ENCODE peak calls at places on chromosomes 6 and 20, in seven cellular contexts. H is OCI-LY7; K is heart left ventricle; L is osteoblast; A is adrenal gland; D is CD8-positive, alpha-beta memory T cell; Y is dorsolateral prefrontal cortex. N is an unnamed sample.
A peak's percentile ranks its signal among the peaks of the same experiment; 100 is the strongest.

GRCh38 chr6:25181923-25182322 is 97.3 kb upstream of the CARMIL1 start:
- DNase-seq in H (no peak), K (no peak), L (no peak), A (no peak), D (no peak), Y (no peak), N (peak; percentile 36)

GRCh38 chr20:19977373-19977770 is 39.8 kb upstream of the NAA20 start:
- DNase-seq in H (no peak), K (no peak), L (no peak), A (peak; percentile 48), D (no peak), Y (no peak), N (peak; percentile 27)

GRCh38 chr6:131215212-131215611 is 79.9 kb downstream of the AKAP7 start:
- DNase-seq in H (no peak), K (no peak), L (no peak), A (peak; percentile 59), D (no peak), Y (no peak), N (no peak)

GRCh38 chr6:159013229-159013628 is 13.2 kb upstream of the RSPH3 start:
- DNase-seq in H (peak; percentile 39), K (no peak), L (no peak), A (no peak), D (no peak), Y (no peak), N (no peak)

GRCh38 chr6:1952726-1953360 is 292.6 kb downstream of the GMDS start:
- DNase-seq in H (no peak), K (no peak), L (peak; percentile 76), A (no peak), D (no peak), Y (no peak), N (peak; percentile 99)

GRCh38 chr6:34834789-34835518 is 43.1 kb downstream of the BLTP3A start:
- DNase-seq in H (no peak), K (no peak), L (peak; percentile 52), A (no peak), D (no peak), Y (no peak), N (peak; percentile 88)

GRCh38 chr20:59636791-59637370 is 32.5 kb downstream of the PHACTR3 start:
- DNase-seq in H (no peak), K (no peak), L (no peak), A (peak; percentile 27), D (no peak), Y (no peak), N (no peak)

GRCh38 chr6:142301421-142302391 is at the start of gene ADGRG6:
- DNase-seq in H (no peak), K (peak; percentile 69), L (peak; percentile 77), A (no peak), D (peak; percentile 7), Y (peak; percentile 10), N (peak; percentile 66)

GRCh38 chr20:20267685-20268429 is 100.0 kb upstream of the INSM1 start:
- DNase-seq in H (no peak), K (no peak), L (no peak), A (no peak), D (no peak), Y (no peak), N (no peak)

GRCh38 chr6:113344969-113345368 is 512.2 kb upstream of the MARCKS start:
- DNase-seq in H (no peak), K (no peak), L (peak; percentile 58), A (no peak), D (no peak), Y (no peak), N (no peak)

GRCh38 chr20:59701236-59701635 is 96.9 kb downstream of the PHACTR3 start:
- DNase-seq in H (no peak), K (no peak), L (no peak), A (no peak), D (no peak), Y (no peak), N (no peak)

GRCh38 chr6:167350322-167350721 is 25.4 kb downstream of the TTLL2 start:
- DNase-seq in H (no peak), K (no peak), L (no peak), A (no peak), D (no peak), Y (no peak), N (no peak)

GRCh38 chr20:57142667-57143066 is 123.8 kb downstream of the BMP7 start:
- DNase-seq in H (no peak), K (no peak), L (no peak), A (no peak), D (no peak), Y (no peak), N (no peak)

GRCh38 chr20:11726021-11726420 is 191.7 kb upstream of the BTBD3 start:
- DNase-seq in H (no peak), K (no peak), L (no peak), A (no peak), D (no peak), Y (no peak), N (no peak)

GRCh38 chr6:56751604-56752003 is 108.9 kb upstream of the DST start:
- DNase-seq in H (no peak), K (no peak), L (no peak), A (no peak), D (no peak), Y (no peak), N (no peak)

GRCh38 chr20:16444056-16444777 is 129.0 kb downstream of the KIF16B start:
- DNase-seq in H (no peak), K (no peak), L (no peak), A (no peak), D (no peak), Y (no peak), N (no peak)

GRCh38 chr6:45801471-45802289 is 214.0 kb downstream of the CLIC5 start:
- DNase-seq in H (no peak), K (no peak), L (no peak), A (no peak), D (no peak), Y (no peak), N (no peak)

GRCh38 chr6:148758492-148758891 is 11.7 kb downstream of the UST start:
- DNase-seq in H (peak; percentile 95), K (no peak), L (no peak), A (peak; percentile 57), D (peak; percentile 49), Y (peak; percentile 23), N (no peak)

GRCh38 chr6:148757944-148758343 is 11.1 kb downstream of the UST start:
- DNase-seq in H (no peak), K (no peak), L (no peak), A (no peak), D (no peak), Y (no peak), N (no peak)

GRCh38 chr6:148761532-148761951 is 14.7 kb downstream of the UST start:
- DNase-seq in H (peak; percentile 44), K (no peak), L (no peak), A (no peak), D (peak; percentile 73), Y (peak; percentile 10), N (no peak)

GRCh38 chr6:148760568-148761531 is 14.0 kb downstream of the UST start:
- DNase-seq in H (peak; percentile 84), K (peak; percentile 68), L (peak; percentile 86), A (peak; percentile 67), D (peak; percentile 75), Y (peak; percentile 39), N (peak; percentile 38)

DNA sequence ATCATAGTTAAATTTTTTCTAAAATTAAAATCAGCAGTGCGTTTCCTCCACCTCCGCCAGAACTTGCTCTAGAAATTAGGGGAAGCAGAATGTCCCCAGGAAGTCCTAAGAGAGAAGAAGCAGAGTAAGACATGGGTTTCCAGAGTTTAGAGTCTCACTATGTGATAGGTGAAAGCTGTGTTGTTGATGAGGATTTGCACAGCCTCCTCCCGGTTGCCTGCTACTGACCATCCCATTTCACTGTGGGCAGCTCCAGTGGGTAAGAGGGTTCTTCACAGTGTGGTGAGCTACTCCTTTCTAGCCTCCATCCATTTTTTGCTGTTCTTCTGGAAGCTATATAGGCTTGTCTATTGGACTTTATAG is 13.3 kb downstream of the UST start:
- DNase-seq in H (no peak), K (no peak), L (no peak), A (no peak), D (no peak), Y (no peak), N (no peak)
- H3K4me3 ChIP-seq in H (peak overlapping the region; percentile 56), K (peak overlapping the region; percentile 41), L (peak overlapping the region; percentile 63), A (no peak overlapping the region), D (peak overlapping the region; percentile 10), Y (no peak overlapping the region), N (no peak overlapping the region)

GRCh38 chr6:5472583-5472982 is 211.3 kb downstream of the FARS2 start:
- DNase-seq in H (no peak), K (no peak), L (no peak), A (no peak), D (no peak), Y (no peak), N (no peak)
- H3K4me3 ChIP-seq in H (no peak overlapping the region), K (no peak overlapping the region), L (no peak overlapping the region), A (no peak overlapping the region), D (no peak overlapping the region), Y (no peak overlapping the region), N (no peak overlapping the region)

GRCh38 chr20:50285376-50286173 is 94.9 kb downstream of the CEBPB start:
- DNase-seq in H (peak; percentile 44), K (no peak), L (peak; percentile 97), A (peak; percentile 75), D (no peak), Y (no peak), N (no peak)
- H3K4me3 ChIP-seq in H (no peak overlapping the region), K (peak overlapping the region; percentile 44), L (peak overlapping the region; percentile 34), A (no peak overlapping the region), D (no peak overlapping the region), Y (no peak overlapping the region), N (no peak overlapping the region)

DNA sequence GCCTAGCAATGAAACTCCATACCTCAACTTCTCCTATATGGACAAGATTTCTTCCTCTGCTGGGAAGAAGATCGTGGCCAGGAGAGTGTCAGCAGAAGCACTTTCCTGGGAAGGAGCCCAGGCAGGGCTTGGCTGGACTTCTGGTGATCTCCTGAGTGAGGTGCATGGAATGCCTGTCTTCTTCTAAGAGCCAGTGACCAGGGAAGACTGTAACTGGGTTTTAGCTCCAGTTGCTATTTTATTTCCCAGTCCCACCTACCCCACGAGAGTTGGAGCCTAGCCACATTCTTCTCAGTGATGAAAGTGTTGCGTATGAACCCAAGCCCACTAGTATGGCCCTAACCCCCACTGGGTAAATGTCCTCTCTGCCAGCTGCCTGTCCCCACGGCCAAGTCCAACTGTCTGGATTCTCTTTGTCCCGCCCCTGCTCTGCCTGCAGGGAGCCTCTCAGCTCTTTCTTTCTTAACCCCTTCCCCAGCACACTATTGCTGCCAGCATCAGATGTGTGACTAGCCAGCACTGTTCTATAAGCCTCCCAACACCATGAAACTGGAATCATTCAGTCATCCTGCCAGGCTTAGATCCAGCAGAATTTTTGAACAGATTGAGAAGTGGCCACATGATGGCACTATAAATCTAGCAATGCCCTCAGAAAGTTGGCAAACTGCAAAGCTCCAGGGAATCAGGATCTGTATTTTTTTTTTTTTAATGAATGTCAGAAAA is 69.8 kb upstream of the FAM184A start:
- DNase-seq in H (peak; percentile 51), K (no peak), L (peak; percentile 48), A (peak; percentile 70), D (no peak), Y (no peak), N (peak; percentile 77)
- H3K4me3 ChIP-seq in H (no peak overlapping the region), K (peak overlapping the region; percentile 10), L (peak overlapping the region; percentile 40), A (no peak overlapping the region), D (no peak overlapping the region), Y (peak overlapping the region; percentile 24), N (no peak overlapping the region)

GRCh38 chr6:37897321-37897720 is 77.8 kb downstream of the ZFAND3 start:
- DNase-seq in H (no peak), K (no peak), L (no peak), A (no peak), D (no peak), Y (no peak), N (peak; percentile 82)
- H3K4me3 ChIP-seq in H (no peak overlapping the region), K (no peak overlapping the region), L (no peak overlapping the region), A (no peak overlapping the region), D (no peak overlapping the region), Y (no peak overlapping the region), N (no peak overlapping the region)

N was measured in epithelial cell of esophagus.